ENCODE peak calls at places on chromosomes 3 and 15, in eight cellular contexts. I is AG09309, L is HT-29, S is sciatic nerve, W is foreskin fibroblast, Y is NCI-H748 treated with DMSO at 0.1 percent for 48 hours, M is EL, D is NCI-H2029 treated with DMSO at 0.1 percent for 48 hours. J is an unnamed sample.

GRCh38 chr3:4531478-4532025 is 38.4 kb downstream of the ITPR1 start:
- DNase-seq in L (no peak), W (no peak), S (no peak), M (no peak), D (no peak), I (no peak), Y (no peak), J (no peak)

GRCh38 chr3:170910542-170910941 is 2.1 kb upstream of the EIF5A2 start:
- DNase-seq in Y (no peak), L (no peak), I (no peak), D (no peak), M (no peak), W (peak; percentile 29), S (no peak), J (no peak)

GRCh38 chr3:8371085-8371551 is 130.5 kb upstream of the LMCD1 start:
- DNase-seq in D (peak; percentile 86), W (peak; percentile 73), I (peak; percentile 61), M (peak; percentile 65), S (no peak), Y (no peak), L (peak; percentile 5), J (no peak)

GRCh38 chr3:49671291-49672288 is 2.6 kb upstream of the APEH start:
- DNase-seq in L (peak; percentile 73), D (no peak), M (peak; percentile 64), I (no peak), Y (no peak), W (peak; percentile 80), S (peak; percentile 68), J (no peak)

GRCh38 chr3:84980011-84980410 is 21.2 kb downstream of the CADM2 start:
- DNase-seq in M (no peak), S (no peak), W (no peak), I (no peak), D (no peak), Y (no peak), L (no peak), J (no peak)

GRCh38 chr15:93213281-93213680 is 124.3 kb upstream of the RGMA start:
- DNase-seq in Y (no peak), D (no peak), I (no peak), M (no peak), S (no peak), W (no peak), L (no peak), J (no peak)

GRCh38 chr3:40869939-40870338 is 329.4 kb upstream of the CTNNB1 start:
- DNase-seq in S (no peak), D (no peak), Y (no peak), W (no peak), I (no peak), L (no peak), M (no peak), J (no peak)

GRCh38 chr15:90142216-90143175 is 40.2 kb upstream of the IDH2 start:
- DNase-seq in I (no peak), D (no peak), M (no peak), W (no peak), L (no peak), Y (no peak), S (no peak), J (no peak)

GRCh38 chr3:177778633-177779032 is 581.4 kb upstream of the TBL1XR1 start:
- DNase-seq in D (no peak), Y (no peak), W (no peak), I (no peak), M (no peak), L (no peak), S (no peak), J (no peak)

GRCh38 chr3:192986399-192986798 is 68.7 kb upstream of the MB21D2 start:
- DNase-seq in L (no peak), S (no peak), I (no peak), M (no peak), D (no peak), Y (no peak), W (no peak), J (no peak)

GRCh38 chr3:134660046-134660441 is 9.2 kb upstream of the KY start:
- DNase-seq in L (no peak), W (no peak), S (no peak), D (no peak), Y (no peak), I (no peak), M (no peak), J (no peak)

GRCh38 chr3:110293660-110294059 is 778.0 kb upstream of the NECTIN3 start:
- DNase-seq in Y (no peak), S (no peak), L (no peak), M (no peak), I (no peak), W (peak; percentile 14), D (no peak), J (no peak)

GRCh38 chr3:188266581-188267274 is 112.8 kb downstream of the LPP start:
- DNase-seq in L (peak; percentile 39), S (no peak), W (peak; percentile 84), M (peak; percentile 87), I (no peak), D (no peak), Y (no peak), J (peak; percentile 86)

J was measured in tibial artery.